ENCODE peak calls at places on chromosomes 13 and 19, in four cellular contexts. L, D, J and N are unnamed samples.

GRCh38 chr19:54355675-54356074 is 9.1 kb downstream of the LAIR1 start:
- DNase-seq in L (no peak), D (no peak), J (no peak), N (no peak)

GRCh38 chr13:78589206-78589605 is 14.1 kb downstream of the POU4F1 start:
- DNase-seq in D (no peak), J (peak; percentile 9), L (no peak), N (no peak)

GRCh38 chr19:55536951-55537740 is at the start of gene SBK2:
- DNase-seq in J (no peak), D (no peak), L (no peak), N (no peak)

GRCh38 chr13:26390203-26390602 is 136.3 kb downstream of the CDK8 start:
- DNase-seq in D (no peak), L (no peak), J (no peak), N (no peak)

GRCh38 chr13:95728957-95729356 is 52.0 kb downstream of the DNAJC3 start:
- DNase-seq in D (no peak), L (no peak), J (no peak), N (no peak)

GRCh38 chr19:38433268-38433733 is at the start of gene RYR1:
- DNase-seq in D (peak; percentile 48), J (no peak), L (peak; percentile 57), N (peak; percentile 6)

GRCh38 chr13:51047434-51048165 is 63.5 kb downstream of the C13orf42 start:
- DNase-seq in D (no peak), J (no peak), L (no peak), N (no peak)

GRCh38 chr13:89925107-89925506 is 1422.4 kb upstream of the MIR17HG start:
- DNase-seq in D (no peak), L (no peak), J (peak; percentile 2), N (peak; percentile 2)

GRCh38 chr13:55244991-55245644 is 1895.6 kb upstream of the PRR20A start:
- DNase-seq in L (no peak), D (no peak), J (no peak), N (no peak)

GRCh38 chr19:17184381-17184841 is 30.7 kb upstream of the USE1 start:
- DNase-seq in D (no peak), J (peak; percentile 7), L (peak; percentile 21), N (peak; percentile 57)

GRCh38 chr13:46553886-46554855 is 1.2 kb downstream of the LRCH1 start:
- DNase-seq in L (peak; percentile 51), J (peak; percentile 95), D (peak; percentile 71), N (peak; percentile 61)

GRCh38 chr19:50486823-50487515 is 10.3 kb upstream of the GARIN5A start:
- DNase-seq in D (no peak), L (peak; percentile 74), J (peak; percentile 19), N (no peak)

GRCh38 chr13:97367427-97367826 is 66.5 kb upstream of the RAP2A start:
- DNase-seq in L (no peak), J (peak; percentile 78), D (no peak), N (no peak)

GRCh38 chr13:97953376-97953970 is at the start of gene IPO5:
- DNase-seq in L (no peak), J (peak; percentile 73), D (no peak), N (no peak)

GRCh38 chr19:2083174-2083854 is 12.8 kb downstream of the MOB3A start:
- DNase-seq in J (no peak), L (peak; percentile 53), D (no peak), N (no peak)

GRCh38 chr19:56839665-56840451 is 668 bp downstream of the PEG3 start:
- DNase-seq in L (no peak), J (no peak), D (peak; percentile 61), N (no peak)

GRCh38 chr13:47437411-47437810 is 540.6 kb upstream of the HTR2A start:
- DNase-seq in L (no peak), D (no peak), J (peak; percentile 89), N (no peak)

GRCh38 chr13:27481766-27482165 is 31.4 kb upstream of the MTIF3 start:
- DNase-seq in L (peak; percentile 39), D (peak; percentile 54), J (peak; percentile 10), N (peak; percentile 48)

GRCh38 chr13:34372581-34372980 is 554.6 kb downstream of the RFC3 start:
- DNase-seq in J (no peak), D (no peak), L (no peak), N (no peak)

GRCh38 chr13:80083097-80083429 is 257.9 kb downstream of the SPRY2 start:
- DNase-seq in D (no peak), J (no peak), L (no peak), N (no peak)

GRCh38 chr19:55479451-55480230 is 3.2 kb downstream of the ZNF628 start:
- DNase-seq in L (no peak), D (no peak), J (no peak), N (no peak)

GRCh38 chr13:95707035-95707434 is 30.1 kb downstream of the DNAJC3 start:
- DNase-seq in D (no peak), J (no peak), L (no peak), N (no peak)

GRCh38 chr19:52391135-52391534 is 6.5 kb upstream of the ZNF528 start:
- DNase-seq in L (no peak), D (no peak), J (no peak), N (no peak)

GRCh38 chr19:7847664-7848063 is 17.6 kb downstream of the EVI5L start:
- DNase-seq in D (no peak), J (no peak), L (no peak), N (no peak)

GRCh38 chr13:76812971-76813691 is 73.1 kb downstream of the KCTD12 start:
- DNase-seq in D (no peak), J (no peak), L (no peak), N (no peak)

GRCh38 chr19:41993612-41994483 is at the start of gene ATP1A3:
- DNase-seq in D (peak; percentile 51), L (peak; percentile 51), J (peak; percentile 21), N (peak; percentile 36)

GRCh38 chr13:51770681-51771417 is 33.1 kb downstream of the DHRS12 start:
- DNase-seq in D (peak; percentile 73), L (no peak), J (no peak), N (peak; percentile 67)

GRCh38 chr19:48249502-48250014 is 6.2 kb downstream of the CARD8 start:
- DNase-seq in L (peak; percentile 58), D (peak; percentile 41), J (no peak), N (peak; percentile 22)

GRCh38 chr19:14369399-14370168 is 11.7 kb upstream of the ADGRE5 start:
- DNase-seq in J (peak; percentile 64), D (no peak), L (peak; percentile 80), N (no peak)